ENCODE peak calls at places on chromosome 18, in six cellular contexts. N is A549, K is stomach, O is H1, F is sigmoid colon, J is transverse colon. M is an unnamed sample.

GRCh38 chr18:28087173-28087563 is 89.8 kb downstream of the CDH2 start:
- DNase-seq in N (no peak), K (peak), O (no peak), F (no peak), J (peak), M (no peak)

GRCh38 chr18:55494441-55494840 is 93.6 kb downstream of the TCF4 start:
- DNase-seq in N (no peak), K (no peak), O (no peak), F (no peak), J (no peak), M (no peak)

GRCh38 chr18:61797691-61798590 is 94.9 kb downstream of the RNF152 start:
- DNase-seq in N (no peak), K (no peak), O (no peak), F (no peak), J (no peak), M (no peak)

GRCh38 chr18:66792466-66792865 is 188.6 kb upstream of the CDH19 start:
- DNase-seq in N (no peak), K (no peak), O (no peak), F (no peak), J (no peak), M (no peak)

GRCh38 chr18:62128157-62128556 is 58.7 kb downstream of the PIGN start:
- DNase-seq in N (no peak), K (no peak), O (no peak), F (no peak), J (no peak), M (no peak)

GRCh38 chr18:5417342-5417741 is 121.8 kb upstream of the ZBTB14 start:
- DNase-seq in N (no peak), K (no peak), O (no peak), F (no peak), J (no peak), M (peak)

GRCh38 chr18:74495581-74496507 is at the start of gene CNDP2:
- DNase-seq in N (peak), K (peak), O (peak), F (peak), J (peak), M (peak)

GRCh38 chr18:50038448-50038847 is 156.5 kb downstream of the MYO5B start:
- DNase-seq in N (no peak), K (no peak), O (no peak), F (no peak), J (no peak), M (no peak)

GRCh38 chr18:80106482-80107051 is 2.5 kb upstream of the ADNP2 start:
- DNase-seq in N (no peak), K (no peak), O (no peak), F (no peak), J (no peak), M (no peak)

GRCh38 chr18:76349067-76349715 is 145.9 kb downstream of the ZNF516 start:
- DNase-seq in N (peak), K (peak), O (peak), F (peak), J (peak), M (peak)

GRCh38 chr18:73232933-73233332 is 365.1 kb upstream of the NETO1 start:
- DNase-seq in N (no peak), K (no peak), O (no peak), F (no peak), J (no peak), M (no peak)

GRCh38 chr18:28204154-28204553 is 27.2 kb upstream of the CDH2 start:
- DNase-seq in N (no peak), K (no peak), O (no peak), F (no peak), J (no peak), M (no peak)

GRCh38 chr18:59708988-59709387 is 11.8 kb upstream of the CCBE1 start:
- DNase-seq in N (no peak), K (no peak), O (no peak), F (no peak), J (no peak), M (no peak)

GRCh38 chr18:23587220-23587642 is 925 bp upstream of the NPC1 start:
- DNase-seq in N (no peak), K (no peak), O (no peak), F (no peak), J (no peak), M (no peak)

GRCh38 chr18:28834889-28835288 is 658.0 kb upstream of the CDH2 start:
- DNase-seq in N (peak), K (no peak), O (no peak), F (no peak), J (no peak), M (no peak)

GRCh38 chr18:24488824-24489493 is 28.5 kb downstream of the HRH4 start:
- DNase-seq in N (peak), K (no peak), O (no peak), F (no peak), J (no peak), M (no peak)

GRCh38 chr18:61606759-61607158 is 273.5 kb downstream of the CDH20 start:
- DNase-seq in N (peak), K (peak), O (peak), F (peak), J (peak), M (peak)

GRCh38 chr18:78862395-78862794 is 117.2 kb upstream of the SALL3 start:
- DNase-seq in N (no peak), K (no peak), O (no peak), F (no peak), J (no peak), M (no peak)

GRCh38 chr18:12293831-12294230 is 14.2 kb upstream of the TUBB6 start:
- DNase-seq in N (no peak), K (no peak), O (no peak), F (no peak), J (no peak), M (no peak)

GRCh38 chr18:7548721-7549120 is 18.4 kb upstream of the PTPRM start:
- DNase-seq in N (no peak), K (no peak), O (no peak), F (no peak), J (no peak), M (no peak)

GRCh38 chr18:76977681-76978234 is 154.8 kb downstream of the MBP start:
- DNase-seq in N (no peak), K (no peak), O (peak), F (no peak), J (no peak), M (no peak)

GRCh38 chr18:48160622-48161021 is 230.2 kb upstream of the SMAD2 start:
- DNase-seq in N (no peak), K (no peak), O (no peak), F (no peak), J (no peak), M (no peak)
- H3K4me3 ChIP-seq in N (peak), K (peak), O (no peak), F (peak), J (peak), M (no peak)

DNA sequence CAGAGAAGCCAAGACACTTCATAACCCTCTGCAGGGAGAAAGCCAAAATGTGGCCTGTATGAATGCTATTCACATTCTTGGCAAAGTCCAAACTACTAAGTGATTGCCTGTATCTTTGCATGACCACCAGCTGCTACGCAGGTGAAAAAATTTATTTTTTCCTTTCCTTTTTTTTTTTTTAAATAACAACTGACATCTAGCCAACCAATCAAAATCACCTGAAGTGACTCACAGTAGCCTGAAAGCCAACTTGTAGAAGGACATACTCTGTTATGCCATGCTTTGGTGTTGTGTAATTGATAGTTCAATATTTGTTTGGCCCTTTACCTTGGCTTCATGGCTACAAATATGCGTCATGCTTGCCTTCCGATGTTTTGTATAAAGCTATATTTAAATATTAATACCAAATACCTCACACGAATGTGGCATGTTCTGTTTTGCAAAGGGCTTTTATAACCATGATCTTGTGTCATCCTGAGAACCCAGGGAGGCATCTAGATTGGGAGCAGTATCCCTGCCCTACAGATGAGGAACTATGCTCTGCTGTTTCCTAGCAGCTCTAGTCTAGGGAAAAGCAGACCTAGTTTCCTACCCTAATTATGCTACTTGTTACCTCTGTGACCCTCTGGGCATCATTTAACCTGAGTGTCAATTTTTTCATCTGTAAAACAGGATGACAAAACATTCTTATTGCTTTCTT is 102.1 kb downstream of the MYOM1 start:
- DNase-seq in N (no peak), K (no peak), O (no peak), F (no peak), J (no peak), M (no peak)
- TF ChIP-seq EP300 in N (peak), K (no peak), O (no peak), F (no peak), J (no peak), M (no peak)

DNA sequence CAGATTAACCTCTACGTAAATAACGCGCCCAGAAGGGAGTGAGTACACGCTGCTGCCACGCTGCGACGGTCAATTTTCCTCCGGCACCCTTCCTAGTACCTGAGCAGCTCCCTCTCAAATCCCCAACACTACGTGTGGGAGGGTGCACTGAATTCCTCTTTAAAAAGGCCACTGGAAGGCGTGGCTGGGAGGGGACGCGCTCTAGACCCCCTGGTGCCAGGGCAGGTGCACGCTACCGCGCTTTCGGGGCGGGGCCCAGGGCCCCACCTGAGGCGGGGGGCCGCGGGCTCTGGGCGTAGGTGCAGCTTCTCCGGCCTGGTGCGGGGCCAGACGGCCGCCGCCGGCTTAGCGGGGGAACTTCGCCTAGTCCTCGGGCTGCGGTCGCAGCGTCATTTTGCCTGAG is 668 bp upstream of the ANKRD12 start:
- DNase-seq in N (peak), K (no peak), O (peak), F (no peak), J (peak), M (no peak)
- H3K4me3 ChIP-seq in N (peak), K (peak), O (peak), F (peak), J (peak), M (peak)

DNA sequence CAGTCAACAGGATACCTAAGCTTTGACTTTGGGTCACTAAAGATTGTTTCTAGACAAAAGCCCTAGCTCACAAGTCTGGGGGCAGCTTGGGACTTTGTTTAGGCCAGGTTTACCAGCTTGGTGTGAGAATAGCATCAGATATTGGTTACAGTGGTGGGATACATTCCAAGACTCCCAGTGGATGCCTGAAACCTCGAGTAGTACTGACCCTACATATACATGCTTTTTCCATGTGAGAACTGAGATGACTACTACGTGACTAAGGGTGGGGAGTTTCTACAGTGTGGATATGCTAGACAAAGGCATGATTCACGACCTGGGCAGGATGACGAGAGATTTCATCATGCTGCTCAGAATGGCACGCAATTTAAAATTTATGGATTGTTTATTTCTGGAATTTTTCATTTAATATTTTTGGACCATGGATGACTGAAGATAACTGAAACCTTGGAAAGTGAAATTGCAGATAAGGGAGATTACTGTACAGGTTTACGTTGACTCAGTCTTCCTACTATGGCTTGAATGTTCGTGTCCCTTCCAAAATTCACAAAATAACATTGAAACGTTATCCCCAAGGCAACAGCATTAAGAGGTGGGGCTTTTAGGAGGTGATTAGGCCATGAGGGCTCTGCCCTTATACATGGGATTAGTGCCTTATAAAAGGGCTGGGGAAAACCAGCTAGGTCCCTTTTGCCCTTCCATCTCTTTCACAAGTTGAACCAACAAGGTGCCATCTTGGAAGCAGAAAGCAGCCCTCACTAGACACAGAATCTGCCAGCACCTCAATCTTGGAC is 50.2 kb upstream of the CTAGE1 start:
- DNase-seq in N (peak), K (no peak), O (no peak), F (no peak), J (no peak), M (no peak)
- TF ChIP-seq EP300 in N (peak), K (no peak), O (no peak), F (no peak), J (no peak), M (no peak)

DNA sequence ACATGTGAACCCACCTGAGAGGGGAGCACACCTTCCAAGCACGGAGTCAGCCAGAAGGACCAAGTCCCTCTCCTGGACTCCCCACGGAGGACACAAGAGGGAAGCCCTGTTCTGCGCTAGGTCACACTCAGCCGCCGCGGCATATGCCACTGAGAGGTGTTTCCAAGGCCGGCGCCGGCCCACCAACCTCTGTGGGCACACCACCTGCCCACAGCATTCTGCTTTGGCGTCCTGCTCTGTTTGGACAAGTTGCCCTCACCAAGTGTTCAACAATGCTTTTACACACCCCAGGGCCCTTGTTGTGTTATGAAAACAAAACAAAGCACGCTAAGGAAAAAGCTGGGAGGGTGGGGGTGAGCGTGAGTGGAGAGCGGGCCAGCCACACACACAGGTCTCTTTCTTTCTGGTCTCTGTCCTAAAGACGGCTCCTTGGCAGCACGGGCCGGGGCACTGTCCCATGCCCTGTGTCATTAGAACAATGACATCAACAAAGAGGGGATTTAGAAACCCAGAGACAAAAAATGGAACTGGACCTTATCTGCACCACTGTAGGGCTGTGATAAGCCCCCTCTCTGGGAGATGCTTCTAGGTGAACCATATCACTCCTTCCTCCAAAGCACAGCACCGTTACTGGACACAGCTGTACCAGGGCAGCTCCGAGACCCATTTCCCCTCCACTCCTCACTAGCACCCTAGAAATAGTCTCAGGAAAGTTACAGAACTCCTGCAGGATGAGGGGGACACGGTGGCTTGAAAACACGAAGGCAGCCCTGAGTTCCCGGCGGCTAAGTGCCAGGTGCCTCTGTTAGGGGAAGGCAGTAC is 17.0 kb downstream of the SMAD7 start:
- DNase-seq in N (no peak), K (peak), O (no peak), F (no peak), J (no peak), M (no peak)
- H3K4me3 ChIP-seq in N (no peak), K (peak), O (no peak), F (peak), J (no peak), M (no peak)

GRCh38 chr18:34929336-34929780 is 111.9 kb upstream of the MAPRE2 start:
- DNase-seq in N (peak), K (no peak), O (no peak), F (no peak), J (no peak), M (no peak)
- TF ChIP-seq EP300 in N (peak), K (no peak), O (no peak), F (no peak), J (no peak), M (no peak)

GRCh38 chr18:70469916-70470315 is 181.1 kb downstream of the SOCS6 start:
- DNase-seq in N (no peak), K (no peak), O (no peak), F (no peak), J (no peak), M (no peak)

GRCh38 chr18:70464343-70465114 is 175.7 kb downstream of the SOCS6 start:
- DNase-seq in N (peak), K (peak), O (peak), F (peak), J (peak), M (peak)

GRCh38 chr18:70463085-70463484 is 174.2 kb downstream of the SOCS6 start:
- DNase-seq in N (no peak), K (no peak), O (no peak), F (no peak), J (no peak), M (no peak)

DNA sequence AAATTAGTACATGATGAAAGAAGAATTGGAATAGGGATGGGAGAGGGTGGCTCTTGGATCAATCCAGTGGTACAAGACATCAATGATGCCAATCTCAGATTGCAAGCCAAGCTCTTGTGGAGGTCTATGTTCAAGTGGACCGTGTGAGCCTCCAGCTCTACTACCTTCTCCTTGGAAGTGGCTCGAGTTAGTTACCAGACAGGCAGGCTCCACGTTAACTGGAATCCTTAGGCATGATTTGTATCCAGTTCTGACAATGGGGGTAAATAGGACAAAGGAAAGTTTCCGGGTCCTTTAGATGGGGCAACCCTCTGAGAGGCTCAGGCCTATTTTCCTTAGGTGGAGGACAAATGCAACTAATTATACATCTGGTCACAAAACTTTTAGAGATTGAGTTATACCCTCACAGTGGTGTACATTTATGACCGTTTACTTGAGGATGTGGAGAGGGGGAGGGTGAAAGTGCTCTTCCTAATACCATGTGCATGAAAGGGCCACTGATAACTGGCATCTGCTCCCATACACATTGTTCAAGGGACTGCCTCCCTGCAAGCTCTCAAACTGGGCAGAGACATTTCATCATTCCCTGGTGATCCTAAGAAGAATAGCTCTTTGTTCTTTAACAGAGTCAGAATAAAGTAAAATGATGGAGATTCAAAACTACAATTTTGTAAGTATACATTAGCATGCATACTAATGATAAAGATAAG is 180.2 kb downstream of the SOCS6 start:
- DNase-seq in N (no peak), K (no peak), O (no peak), F (no peak), J (no peak), M (no peak)
- H3K4me3 ChIP-seq in N (no peak), K (no peak), O (no peak), F (no peak), J (no peak), M (no peak)

DNA sequence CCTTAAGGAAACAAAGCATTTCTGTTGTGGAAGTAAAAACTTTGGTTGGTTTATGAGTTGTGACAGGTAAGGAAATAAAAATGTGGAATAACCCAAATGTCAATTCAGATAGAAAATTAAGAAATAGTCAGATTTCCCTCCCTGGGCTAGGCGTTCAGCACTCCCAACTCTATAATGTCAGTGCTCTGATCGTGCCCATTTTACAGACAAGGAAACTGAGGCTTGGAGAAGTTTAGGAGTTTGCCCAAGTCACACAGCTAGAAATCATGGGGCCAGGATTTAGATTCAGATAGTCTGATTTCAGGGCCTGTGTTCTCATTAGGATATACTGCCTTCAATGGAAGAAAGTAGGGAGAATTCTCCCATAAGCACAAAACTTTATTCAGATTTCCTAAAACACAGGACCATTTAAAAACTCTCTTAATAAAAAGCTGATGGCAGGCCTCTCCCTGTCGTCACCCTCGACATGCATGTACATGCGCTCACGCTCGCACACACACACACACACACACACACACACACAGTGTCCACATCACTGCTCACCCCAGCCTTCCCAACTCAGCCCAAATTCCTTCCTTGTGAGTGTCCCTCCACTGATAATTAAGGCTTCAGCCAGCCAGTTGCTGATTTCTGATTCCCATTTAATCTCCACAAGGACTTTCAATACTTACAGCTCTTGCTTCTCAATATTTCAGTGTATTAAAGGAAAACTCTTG is 49.1 kb upstream of the SLC14A2 start:
- DNase-seq in N (no peak), K (no peak), O (no peak), F (no peak), J (no peak), M (peak)
- TF ChIP-seq EP300 in N (no peak), K (no peak), O (no peak), F (no peak), J (no peak), M (peak)

GRCh38 chr18:57803119-57803969 is at the start of gene ATP8B1:
- DNase-seq in N (peak), K (peak), O (peak), F (peak), J (peak), M (no peak)
- H3K4me3 ChIP-seq in N (peak), K (peak), O (peak), F (peak), J (peak), M (peak)

GRCh38 chr18:42271656-42272355 is 316.8 kb downstream of the PIK3C3 start:
- DNase-seq in N (no peak), K (no peak), O (no peak), F (no peak), J (no peak), M (no peak)
- TF ChIP-seq EP300 in N (no peak), K (no peak), O (no peak), F (no peak), J (no peak), M (no peak)

M was measured in tibial nerve.